ENCODE peak calls at places on chromosome 14, in five cellular contexts. One of them, this sample, is unnamed. For H3K4me1, the result is how much of the 10 kb centered on the place peaks cover.

GRCh38 chr14:65723348-65723747 is 310.8 kb downstream of the FUT8 start:
- DNase-seq in IMR-90: no peak
- DNase-seq in heart right ventricle: no peak
- DNase-seq in fibroblast of lung: no peak
- DNase-seq in PC-9: no peak
- DNase-seq in this sample: no peak

GRCh38 chr14:94042433-94043091 is 16.4 kb downstream of the OTUB2 start:
- DNase-seq in PC-9: no peak
- DNase-seq in heart right ventricle: no peak
- DNase-seq in fibroblast of lung: no peak
- DNase-seq in IMR-90: no peak
- DNase-seq in this sample: peak

GRCh38 chr14:69038449-69039286 is 59.6 kb upstream of the ACTN1 start:
- DNase-seq in PC-9: no peak
- DNase-seq in heart right ventricle: peak
- DNase-seq in fibroblast of lung: peak
- DNase-seq in IMR-90: peak
- DNase-seq in this sample: no peak

GRCh38 chr14:93901813-93902212 is 25.3 kb upstream of the FAM181A start:
- DNase-seq in PC-9: no peak
- DNase-seq in IMR-90: no peak
- DNase-seq in heart right ventricle: no peak
- DNase-seq in fibroblast of lung: no peak
- DNase-seq in this sample: no peak

GRCh38 chr14:79476552-79476951 is 734.8 kb downstream of the DIO2 start:
- DNase-seq in heart right ventricle: no peak
- DNase-seq in PC-9: no peak
- DNase-seq in fibroblast of lung: no peak
- DNase-seq in IMR-90: no peak
- DNase-seq in this sample: no peak

GRCh38 chr14:95531473-95531872 is 3.4 kb upstream of the GLRX5 start:
- DNase-seq in IMR-90: peak
- DNase-seq in heart right ventricle: no peak
- DNase-seq in fibroblast of lung: peak
- DNase-seq in PC-9: no peak
- DNase-seq in this sample: no peak

GRCh38 chr14:61812347-61813100 is 50.3 kb downstream of the SNAPC1 start:
- DNase-seq in IMR-90: no peak
- DNase-seq in heart right ventricle: no peak
- DNase-seq in PC-9: no peak
- DNase-seq in fibroblast of lung: no peak
- DNase-seq in this sample: no peak

GRCh38 chr14:38125484-38125912 is 82.2 kb upstream of the SSTR1 start:
- DNase-seq in PC-9: no peak
- DNase-seq in IMR-90: no peak
- DNase-seq in fibroblast of lung: no peak
- DNase-seq in heart right ventricle: no peak
- DNase-seq in this sample: no peak

DNA sequence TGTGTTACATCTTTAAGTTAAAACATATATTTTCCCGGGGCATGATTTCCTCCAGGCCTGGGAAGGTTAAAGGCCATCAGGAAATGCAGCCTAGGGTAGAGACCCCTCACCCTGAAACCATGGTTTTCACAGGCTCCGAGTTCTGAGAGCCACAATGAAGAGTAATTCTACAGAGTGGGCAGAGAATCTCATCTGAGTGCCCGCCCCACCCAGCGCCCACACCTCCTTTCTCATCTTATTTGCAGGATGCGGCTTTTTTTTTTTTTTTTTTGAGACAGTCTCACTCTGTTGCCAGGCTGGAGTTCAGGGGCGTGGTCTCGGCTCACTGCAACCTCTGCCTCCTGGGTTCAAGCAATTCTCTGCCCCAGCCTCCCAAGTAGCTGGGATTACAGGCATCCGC is 170.7 kb downstream of the FOXN3 start:
- DNase-seq in fibroblast of lung: no peak
- DNase-seq in IMR-90: no peak
- DNase-seq in PC-9: no peak
- DNase-seq in heart right ventricle: no peak
- DNase-seq in this sample: no peak
- H3K4me1 ChIP-seq in fibroblast of lung: under half
- H3K4me1 ChIP-seq in IMR-90: under half
- H3K4me1 ChIP-seq in PC-9: under half
- H3K4me1 ChIP-seq in heart right ventricle: under half
- H3K4me1 ChIP-seq in this sample: under half

GRCh38 chr14:75540479-75540851 is 18.2 kb downstream of the BATF start:
- DNase-seq in heart right ventricle: no peak
- DNase-seq in PC-9: no peak
- DNase-seq in IMR-90: no peak
- DNase-seq in fibroblast of lung: no peak
- DNase-seq in this sample: no peak

GRCh38 chr14:75543786-75544185 is 21.5 kb downstream of the BATF start:
- DNase-seq in PC-9: no peak
- DNase-seq in heart right ventricle: no peak
- DNase-seq in fibroblast of lung: no peak
- DNase-seq in IMR-90: no peak
- DNase-seq in this sample: no peak

GRCh38 chr14:75545907-75546306 is 23.6 kb downstream of the BATF start:
- DNase-seq in fibroblast of lung: no peak
- DNase-seq in heart right ventricle: no peak
- DNase-seq in PC-9: no peak
- DNase-seq in IMR-90: no peak
- DNase-seq in this sample: no peak

GRCh38 chr14:75542585-75543091 is 20.4 kb downstream of the BATF start:
- DNase-seq in PC-9: peak
- DNase-seq in IMR-90: no peak
- DNase-seq in heart right ventricle: peak
- DNase-seq in fibroblast of lung: peak
- DNase-seq in this sample: peak

DNA sequence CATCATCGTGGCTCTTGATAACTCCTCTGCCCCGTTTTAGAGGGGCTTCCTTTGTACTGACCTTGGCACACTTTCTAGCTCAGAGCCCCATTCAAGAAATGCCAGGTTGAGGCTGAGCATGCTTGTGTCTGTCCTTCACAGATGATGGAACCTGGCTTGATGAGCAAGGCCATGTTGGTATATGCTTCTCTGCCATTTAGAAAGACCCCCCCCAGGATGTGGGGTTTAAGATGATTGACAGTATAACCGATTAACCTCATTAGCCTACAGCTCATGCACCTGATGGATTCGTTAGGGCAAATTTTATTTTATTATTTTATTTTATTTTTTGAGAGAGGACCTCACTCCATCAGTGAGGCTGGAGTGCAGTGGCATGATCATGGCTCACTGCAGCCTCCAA is 21.0 kb downstream of the BATF start:
- DNase-seq in IMR-90: no peak
- DNase-seq in fibroblast of lung: no peak
- DNase-seq in heart right ventricle: no peak
- DNase-seq in PC-9: no peak
- DNase-seq in this sample: no peak
- H3K4me1 ChIP-seq in IMR-90: under half
- H3K4me1 ChIP-seq in fibroblast of lung: under half
- H3K4me1 ChIP-seq in heart right ventricle: under half
- H3K4me1 ChIP-seq in PC-9: under half
- H3K4me1 ChIP-seq in this sample: under half

DNA sequence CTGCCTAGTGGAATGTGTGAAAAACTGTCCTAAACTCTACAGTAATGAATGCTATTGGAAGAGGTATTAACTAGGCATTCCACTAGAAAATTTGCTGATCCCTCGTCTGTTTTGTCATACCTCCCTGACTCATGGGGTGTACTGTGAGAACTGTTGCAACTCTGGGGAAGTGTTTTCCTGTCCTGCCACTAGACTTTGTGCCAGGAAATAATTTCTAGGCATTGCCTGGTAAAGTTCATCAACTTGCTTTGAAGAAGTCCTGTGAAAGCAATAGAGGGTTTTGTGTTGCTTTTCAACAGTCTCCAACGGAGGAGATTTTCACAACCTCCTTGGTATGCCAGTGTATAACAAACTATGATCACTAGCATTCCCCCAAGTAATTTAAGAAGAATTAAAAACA is 139.9 kb downstream of the AKAP6 start:
- DNase-seq in fibroblast of lung: peak
- DNase-seq in PC-9: peak
- DNase-seq in IMR-90: peak
- DNase-seq in heart right ventricle: no peak
- DNase-seq in this sample: no peak
- H3K4me1 ChIP-seq in fibroblast of lung: under half
- H3K4me1 ChIP-seq in PC-9: under half
- H3K4me1 ChIP-seq in IMR-90: under half
- H3K4me1 ChIP-seq in heart right ventricle: under half
- H3K4me1 ChIP-seq in this sample: under half

DNA sequence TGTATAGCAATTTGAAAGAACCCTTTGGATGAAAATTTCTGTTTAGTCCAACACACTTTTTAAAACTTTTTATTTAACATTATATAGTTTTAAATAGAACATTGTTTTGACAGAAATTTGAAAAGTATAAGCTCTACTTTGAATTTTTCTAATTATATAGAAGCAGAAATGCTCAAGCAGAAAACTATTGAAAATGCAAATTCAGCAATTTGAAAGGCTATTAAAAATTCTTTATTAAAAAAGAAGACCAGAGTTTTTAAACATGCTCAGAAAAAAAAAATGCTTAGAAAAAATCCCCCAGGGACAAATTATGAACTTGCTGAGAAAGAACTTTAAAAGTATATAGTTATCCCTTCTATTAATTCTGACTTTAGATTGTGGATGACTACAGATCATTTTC is 21.1 kb upstream of the FSCB start:
- DNase-seq in fibroblast of lung: no peak
- DNase-seq in PC-9: no peak
- DNase-seq in IMR-90: no peak
- DNase-seq in heart right ventricle: no peak
- DNase-seq in this sample: no peak
- H3K4me1 ChIP-seq in fibroblast of lung: under half
- H3K4me1 ChIP-seq in PC-9: under half
- H3K4me1 ChIP-seq in IMR-90: under half
- H3K4me1 ChIP-seq in heart right ventricle: under half
- H3K4me1 ChIP-seq in this sample: under half